ENCODE peak calls at places on chromosome 17, in ten cellular contexts. S is HCT116, P is esophagus squamous epithelium, Y is body of pancreas, D is IMR-90, Z is suprapubic skin, M is testis, L is GM12878, Q is adrenal gland, O is H1. H is an unnamed sample.

GRCh38 chr17:69729937-69730336 is 315.4 kb downstream of the MAP2K6 start:
- DNase-seq in M (no peak), O (no peak), D (peak; percentile 62), S (no peak), P (no peak), Q (no peak), Y (no peak), L (no peak), Z (no peak), H (no peak)

GRCh38 chr17:44655983-44656700 is at the start of gene MEIOC:
- DNase-seq in M (peak; percentile 86), D (peak; percentile 6), Z (no peak), L (no peak), P (no peak), S (no peak), Q (no peak), O (peak; percentile 84), Y (no peak), H (no peak)

GRCh38 chr17:35543856-35544255 is 6.4 kb upstream of the SLFN12L start:
- DNase-seq in O (no peak), P (no peak), L (no peak), Y (no peak), Q (no peak), Z (no peak), D (peak; percentile 11), S (no peak), M (no peak), H (no peak)

GRCh38 chr17:39229274-39229913 is 3.6 kb upstream of the STAC2 start:
- DNase-seq in S (no peak), M (no peak), O (no peak), P (no peak), L (no peak), D (peak; percentile 37), Y (no peak), Z (no peak), Q (no peak), H (no peak)

GRCh38 chr17:20908373-20909273 is 134.2 kb downstream of the USP22 start:
- DNase-seq in Q (peak; percentile 95), Y (peak; percentile 94), O (peak; percentile 86), Z (peak; percentile 89), P (peak; percentile 24), M (peak; percentile 92), D (peak; percentile 53), S (peak; percentile 34), L (peak; percentile 16), H (peak; percentile 96)

GRCh38 chr17:8153550-8153956 is 1.3 kb upstream of the PER1 start:
- DNase-seq in Z (peak; percentile 94), P (no peak), D (peak; percentile 97), Y (peak; percentile 92), L (no peak), M (peak; percentile 90), O (no peak), Q (peak; percentile 89), S (no peak), H (peak; percentile 90)

GRCh38 chr17:66971730-66972441 is 7.4 kb downstream of the CACNG4 start:
- DNase-seq in S (no peak), O (no peak), Q (no peak), L (no peak), Z (no peak), Y (no peak), M (no peak), D (no peak), P (no peak), H (no peak)

GRCh38 chr17:282912-283882 is 69.4 kb downstream of the RPH3AL start:
- DNase-seq in O (peak; percentile 41), Y (peak; percentile 24), Z (no peak), D (no peak), P (no peak), Q (peak; percentile 10), L (no peak), M (no peak), S (no peak), H (peak; percentile 34)

GRCh38 chr17:57868775-57869598 is 19.1 kb upstream of the MRPS23 start:
- DNase-seq in S (no peak), Z (no peak), Q (no peak), O (no peak), Y (no peak), M (no peak), P (no peak), D (no peak), L (no peak), H (no peak)

GRCh38 chr17:44345497-44346026 is 460 bp downstream of the GRN start:
- DNase-seq in Z (peak; percentile 74), L (no peak), S (peak; percentile 57), Y (peak; percentile 54), O (peak; percentile 83), Q (peak; percentile 67), M (peak; percentile 60), P (no peak), D (peak; percentile 59), H (peak; percentile 60)

GRCh38 chr17:30398328-30399041 is 19.8 kb downstream of the CPD start:
- DNase-seq in Z (no peak), O (no peak), Q (no peak), D (no peak), L (no peak), Y (no peak), S (no peak), P (no peak), M (no peak), H (no peak)
- H3K9me3 ChIP-seq in Z (no peaks in the 10 kb centered on the region), O (no peaks in the 10 kb centered on the region), Q (no peaks in the 10 kb centered on the region), D (no peaks in the 10 kb centered on the region), L (no peaks in the 10 kb centered on the region), Y (no peaks in the 10 kb centered on the region), S (no peaks in the 10 kb centered on the region), P (no peaks in the 10 kb centered on the region), M (no peaks in the 10 kb centered on the region), H (no peaks in the 10 kb centered on the region)

DNA sequence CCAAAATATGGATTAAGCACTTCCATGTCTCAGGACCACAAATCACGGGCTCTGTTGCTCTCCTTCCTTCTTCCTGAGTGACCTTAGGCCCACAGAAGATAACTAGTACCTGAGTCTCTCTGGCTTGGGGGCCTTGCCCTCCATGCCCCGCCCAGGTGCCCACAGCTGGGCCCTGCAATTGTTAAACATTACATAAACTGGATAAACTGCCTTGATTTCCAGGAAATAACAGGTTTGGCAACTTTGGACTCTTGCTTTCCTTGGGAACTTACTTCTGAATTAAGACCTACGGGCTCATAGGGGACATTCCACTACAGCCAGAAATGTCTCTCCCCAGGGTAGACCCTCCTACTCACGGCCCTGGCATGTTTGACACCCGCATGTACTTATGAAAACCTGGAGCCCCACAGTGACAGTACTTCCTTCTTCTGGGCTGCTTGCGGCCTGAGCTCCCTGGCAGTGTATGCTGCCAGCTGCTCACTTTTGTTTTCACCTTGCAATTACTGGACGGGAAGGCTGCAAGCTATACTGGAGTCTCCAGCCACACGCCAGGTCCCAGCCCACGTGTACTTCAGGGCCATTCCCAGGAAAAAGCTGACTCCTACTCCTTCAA is 2.3 kb upstream of the UBALD2 start:
- DNase-seq in Y (peak; percentile 82), L (no peak), M (no peak), Z (peak; percentile 56), O (no peak), Q (no peak), P (no peak), S (no peak), D (no peak), H (no peak)
- TF ChIP-seq POLR2A in Y (peak; percentile 62), L (no peak), M (no peak), Z (no peak), O (no peak), Q (no peak), P (peak; percentile 44), S (no peak), D (no peak), H (no peak)

GRCh38 chr17:41464173-41464572 is 3.0 kb downstream of the KRT32 start:
- DNase-seq in O (no peak), L (no peak), Y (no peak), Z (no peak), D (no peak), P (no peak), Q (no peak), M (no peak), S (no peak), H (no peak)

GRCh38 chr17:41464682-41465081 is 2.5 kb downstream of the KRT32 start:
- DNase-seq in O (no peak), D (peak; percentile 91), S (peak; percentile 79), L (no peak), Y (peak; percentile 40), P (no peak), Q (peak; percentile 38), Z (no peak), M (peak; percentile 60), H (no peak)

GRCh38 chr17:41466988-41467387 is at the start of gene KRT32:
- DNase-seq in Y (no peak), Q (no peak), Z (no peak), S (no peak), P (no peak), L (no peak), D (no peak), O (no peak), M (no peak), H (no peak)

GRCh38 chr17:41463746-41464145 is 3.4 kb downstream of the KRT32 start:
- DNase-seq in M (no peak), Z (no peak), L (no peak), O (no peak), D (no peak), Y (no peak), S (no peak), Q (no peak), P (no peak), H (no peak)

GRCh38 chr17:41462705-41463104 is 4.5 kb downstream of the KRT32 start:
- DNase-seq in L (no peak), Z (no peak), M (no peak), D (no peak), Q (no peak), P (no peak), S (no peak), Y (no peak), O (no peak), H (no peak)
- H3K36me3 ChIP-seq in L (no peaks in the 10 kb centered on the region), Z (no peaks in the 10 kb centered on the region), M (no peaks in the 10 kb centered on the region), D (no peaks in the 10 kb centered on the region), Q (no peaks in the 10 kb centered on the region), P (no peaks in the 10 kb centered on the region), S (no peaks in the 10 kb centered on the region), Y (no peaks in the 10 kb centered on the region), O (no peaks in the 10 kb centered on the region), H (no peaks in the 10 kb centered on the region)

GRCh38 chr17:60493847-60494321 is 32.2 kb downstream of the APPBP2 start:
- DNase-seq in Q (no peak), Z (no peak), M (no peak), S (no peak), O (no peak), P (no peak), L (no peak), D (peak; percentile 60), Y (no peak), H (no peak)

GRCh38 chr17:60496051-60496450 is 30.0 kb downstream of the APPBP2 start:
- DNase-seq in S (no peak), Z (no peak), O (no peak), Q (no peak), D (peak; percentile 18), P (no peak), L (no peak), Y (no peak), M (no peak), H (no peak)

GRCh38 chr17:60495260-60495659 is 30.8 kb downstream of the APPBP2 start:
- DNase-seq in M (no peak), O (no peak), Y (no peak), S (no peak), L (no peak), D (no peak), Z (no peak), P (no peak), Q (no peak), H (no peak)

DNA sequence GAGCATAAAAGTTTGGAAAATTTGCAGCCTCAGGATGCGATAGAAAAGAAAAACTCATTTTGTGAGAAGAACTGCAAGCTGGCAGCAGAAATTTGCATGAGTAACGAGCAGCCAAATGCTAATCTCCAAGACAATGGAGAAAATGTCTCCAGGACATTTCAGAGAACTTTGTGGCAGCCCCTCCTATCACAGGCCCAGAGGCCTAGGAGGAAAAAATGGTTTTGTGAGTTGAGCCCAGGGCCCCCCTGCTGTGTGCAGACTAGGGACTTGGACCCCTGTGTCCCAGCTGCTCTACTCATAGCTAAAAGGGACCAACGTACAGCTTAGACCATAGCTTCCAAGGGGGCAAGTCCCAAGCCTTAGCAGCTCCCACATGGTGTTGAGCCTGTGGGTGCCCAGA is 34.3 kb downstream of the APPBP2 start:
- DNase-seq in Z (no peak), O (peak; percentile 54), P (no peak), S (no peak), D (no peak), Q (no peak), M (no peak), L (no peak), Y (no peak), H (no peak)
- H3K9me3 ChIP-seq in Z (no peaks in the 10 kb centered on the region), O (peaks cover 57% of the 10 kb centered on the region), P (peaks cover 15% of the 10 kb centered on the region), S (peaks cover 20% of the 10 kb centered on the region), D (peaks cover 7% of the 10 kb centered on the region), Q (no peaks in the 10 kb centered on the region), M (no peaks in the 10 kb centered on the region), L (peaks cover 24% of the 10 kb centered on the region), Y (peaks cover 8% of the 10 kb centered on the region), H (no peaks in the 10 kb centered on the region)